ENCODE peak calls at places on chromosomes 12 and 14, in nine cellular contexts. One of them, this sample, is unnamed.

GRCh38 chr12:95767703-95768102 is 22.9 kb downstream of the NTN4 start:
- DNase-seq in PC-3: no peak
- DNase-seq in neural progenitor cell: no peak
- DNase-seq in HCT116: no peak
- DNase-seq in GM23248: peak; percentile 71
- DNase-seq in GM23338: peak; percentile 30
- DNase-seq in MM.1S: no peak
- DNase-seq in SK-N-SH: no peak
- DNase-seq in hepatocyte: no peak
- DNase-seq in this sample: no peak

GRCh38 chr12:89861086-89861485 is 152.4 kb upstream of the ATP2B1 start:
- DNase-seq in PC-3: peak; percentile 37
- DNase-seq in neural progenitor cell: no peak
- DNase-seq in HCT116: no peak
- DNase-seq in GM23248: no peak
- DNase-seq in GM23338: no peak
- DNase-seq in MM.1S: no peak
- DNase-seq in SK-N-SH: no peak
- DNase-seq in hepatocyte: no peak
- DNase-seq in this sample: no peak

GRCh38 chr12:63940295-63940997 is 95.9 kb downstream of the SRGAP1 start:
- DNase-seq in PC-3: no peak
- DNase-seq in neural progenitor cell: no peak
- DNase-seq in HCT116: no peak
- DNase-seq in GM23248: no peak
- DNase-seq in GM23338: no peak
- DNase-seq in MM.1S: no peak
- DNase-seq in SK-N-SH: peak; percentile 52
- DNase-seq in hepatocyte: no peak
- DNase-seq in this sample: no peak

GRCh38 chr12:39483042-39483441 is 40.1 kb upstream of the KIF21A start:
- DNase-seq in PC-3: no peak
- DNase-seq in neural progenitor cell: no peak
- DNase-seq in HCT116: no peak
- DNase-seq in GM23248: no peak
- DNase-seq in GM23338: no peak
- DNase-seq in MM.1S: no peak
- DNase-seq in SK-N-SH: no peak
- DNase-seq in hepatocyte: no peak
- DNase-seq in this sample: no peak

GRCh38 chr14:99755629-99756603 is 37.3 kb upstream of the EML1 start:
- DNase-seq in PC-3: peak; percentile 86
- DNase-seq in neural progenitor cell: no peak
- DNase-seq in HCT116: no peak
- DNase-seq in GM23248: peak; percentile 95
- DNase-seq in GM23338: no peak
- DNase-seq in MM.1S: no peak
- DNase-seq in SK-N-SH: no peak
- DNase-seq in hepatocyte: peak; percentile 65
- DNase-seq in this sample: no peak

GRCh38 chr12:80422549-80422948 is 21.5 kb upstream of the PTPRQ start:
- DNase-seq in PC-3: no peak
- DNase-seq in neural progenitor cell: no peak
- DNase-seq in HCT116: no peak
- DNase-seq in GM23248: no peak
- DNase-seq in GM23338: no peak
- DNase-seq in MM.1S: no peak
- DNase-seq in SK-N-SH: no peak
- DNase-seq in hepatocyte: no peak
- DNase-seq in this sample: no peak

GRCh38 chr12:66898700-66899469 is 220.0 kb upstream of the GRIP1 start:
- DNase-seq in PC-3: no peak
- DNase-seq in neural progenitor cell: no peak
- DNase-seq in HCT116: no peak
- DNase-seq in GM23248: no peak
- DNase-seq in GM23338: no peak
- DNase-seq in MM.1S: no peak
- DNase-seq in SK-N-SH: no peak
- DNase-seq in hepatocyte: no peak
- DNase-seq in this sample: no peak

GRCh38 chr12:31029466-31029865 is 44.2 kb upstream of the DDX11 start:
- DNase-seq in PC-3: no peak
- DNase-seq in neural progenitor cell: no peak
- DNase-seq in HCT116: no peak
- DNase-seq in GM23248: no peak
- DNase-seq in GM23338: no peak
- DNase-seq in MM.1S: no peak
- DNase-seq in SK-N-SH: no peak
- DNase-seq in hepatocyte: no peak
- DNase-seq in this sample: peak; percentile 55

GRCh38 chr12:84455598-84455997 is 457.0 kb downstream of the SLC6A15 start:
- DNase-seq in PC-3: no peak
- DNase-seq in neural progenitor cell: no peak
- DNase-seq in HCT116: no peak
- DNase-seq in GM23248: no peak
- DNase-seq in GM23338: no peak
- DNase-seq in MM.1S: no peak
- DNase-seq in SK-N-SH: peak; percentile 0
- DNase-seq in hepatocyte: no peak
- DNase-seq in this sample: no peak

GRCh38 chr12:4911316-4911994 is 1.8 kb downstream of the KCNA1 start:
- DNase-seq in PC-3: no peak
- DNase-seq in neural progenitor cell: no peak
- DNase-seq in HCT116: no peak
- DNase-seq in GM23248: no peak
- DNase-seq in GM23338: peak; percentile 32
- DNase-seq in MM.1S: no peak
- DNase-seq in SK-N-SH: no peak
- DNase-seq in hepatocyte: no peak
- DNase-seq in this sample: no peak

GRCh38 chr12:6213969-6214368 is 13.8 kb downstream of the CD9 start:
- DNase-seq in PC-3: peak; percentile 30
- DNase-seq in neural progenitor cell: no peak
- DNase-seq in HCT116: no peak
- DNase-seq in GM23248: peak; percentile 75
- DNase-seq in GM23338: no peak
- DNase-seq in MM.1S: no peak
- DNase-seq in SK-N-SH: no peak
- DNase-seq in hepatocyte: no peak
- DNase-seq in this sample: no peak

GRCh38 chr14:69483765-69484443 is 624 bp upstream of the PLEKHD1 start:
- DNase-seq in PC-3: peak; percentile 33
- DNase-seq in neural progenitor cell: peak; percentile 78
- DNase-seq in HCT116: no peak
- DNase-seq in GM23248: peak; percentile 32
- DNase-seq in GM23338: peak; percentile 73
- DNase-seq in MM.1S: no peak
- DNase-seq in SK-N-SH: peak; percentile 82
- DNase-seq in hepatocyte: peak; percentile 32
- DNase-seq in this sample: no peak

GRCh38 chr12:89497467-89497866 is 27.1 kb downstream of the GALNT4 start:
- DNase-seq in PC-3: no peak
- DNase-seq in neural progenitor cell: no peak
- DNase-seq in HCT116: no peak
- DNase-seq in GM23248: no peak
- DNase-seq in GM23338: no peak
- DNase-seq in MM.1S: no peak
- DNase-seq in SK-N-SH: no peak
- DNase-seq in hepatocyte: no peak
- DNase-seq in this sample: no peak

GRCh38 chr12:12874014-12874413 is 17.3 kb upstream of the GPRC5A start:
- DNase-seq in PC-3: no peak
- DNase-seq in neural progenitor cell: no peak
- DNase-seq in HCT116: no peak
- DNase-seq in GM23248: no peak
- DNase-seq in GM23338: no peak
- DNase-seq in MM.1S: no peak
- DNase-seq in SK-N-SH: no peak
- DNase-seq in hepatocyte: no peak
- DNase-seq in this sample: no peak

GRCh38 chr12:113461666-113462065 is 10.0 kb downstream of the LHX5 start:
- DNase-seq in PC-3: peak; percentile 57
- DNase-seq in neural progenitor cell: peak; percentile 61
- DNase-seq in HCT116: peak; percentile 29
- DNase-seq in GM23248: peak; percentile 49
- DNase-seq in GM23338: peak; percentile 82
- DNase-seq in MM.1S: no peak
- DNase-seq in SK-N-SH: peak; percentile 68
- DNase-seq in hepatocyte: no peak
- DNase-seq in this sample: peak; percentile 67

GRCh38 chr12:43154498-43155045 is 397.4 kb downstream of the ADAMTS20 start:
- DNase-seq in PC-3: no peak
- DNase-seq in neural progenitor cell: no peak
- DNase-seq in HCT116: no peak
- DNase-seq in GM23248: no peak
- DNase-seq in GM23338: peak; percentile 60
- DNase-seq in MM.1S: no peak
- DNase-seq in SK-N-SH: no peak
- DNase-seq in hepatocyte: no peak
- DNase-seq in this sample: no peak

GRCh38 chr12:130497331-130497730 is 159.6 kb downstream of the PIWIL1 start:
- DNase-seq in PC-3: no peak
- DNase-seq in neural progenitor cell: no peak
- DNase-seq in HCT116: no peak
- DNase-seq in GM23248: no peak
- DNase-seq in GM23338: no peak
- DNase-seq in MM.1S: no peak
- DNase-seq in SK-N-SH: no peak
- DNase-seq in hepatocyte: no peak
- DNase-seq in this sample: no peak

GRCh38 chr12:110733089-110733715 is 9.5 kb downstream of the PPP1CC start:
- DNase-seq in PC-3: no peak
- DNase-seq in neural progenitor cell: no peak
- DNase-seq in HCT116: no peak
- DNase-seq in GM23248: peak; percentile 62
- DNase-seq in GM23338: no peak
- DNase-seq in MM.1S: no peak
- DNase-seq in SK-N-SH: no peak
- DNase-seq in hepatocyte: no peak
- DNase-seq in this sample: no peak

GRCh38 chr14:85514487-85514886 is 15.5 kb upstream of the FLRT2 start:
- DNase-seq in PC-3: no peak
- DNase-seq in neural progenitor cell: no peak
- DNase-seq in HCT116: no peak
- DNase-seq in GM23248: no peak
- DNase-seq in GM23338: no peak
- DNase-seq in MM.1S: no peak
- DNase-seq in SK-N-SH: no peak
- DNase-seq in hepatocyte: no peak
- DNase-seq in this sample: no peak

GRCh38 chr12:51752490-51752889 is 96.0 kb downstream of the FIGNL2 start:
- DNase-seq in PC-3: peak; percentile 33
- DNase-seq in neural progenitor cell: peak; percentile 31
- DNase-seq in HCT116: no peak
- DNase-seq in GM23248: peak; percentile 95
- DNase-seq in GM23338: no peak
- DNase-seq in MM.1S: no peak
- DNase-seq in SK-N-SH: no peak
- DNase-seq in hepatocyte: peak; percentile 64
- DNase-seq in this sample: no peak

GRCh38 chr14:101101456-101102056 is 198.0 kb upstream of the RTL1 start:
- DNase-seq in PC-3: peak; percentile 54
- DNase-seq in neural progenitor cell: no peak
- DNase-seq in HCT116: no peak
- DNase-seq in GM23248: peak; percentile 23
- DNase-seq in GM23338: no peak
- DNase-seq in MM.1S: no peak
- DNase-seq in SK-N-SH: no peak
- DNase-seq in hepatocyte: no peak
- DNase-seq in this sample: no peak

GRCh38 chr12:20463920-20464524 is 95.7 kb downstream of the PDE3A start:
- DNase-seq in PC-3: peak; percentile 41
- DNase-seq in neural progenitor cell: peak; percentile 23
- DNase-seq in HCT116: no peak
- DNase-seq in GM23248: peak; percentile 49
- DNase-seq in GM23338: peak; percentile 44
- DNase-seq in MM.1S: peak; percentile 26
- DNase-seq in SK-N-SH: peak; percentile 10
- DNase-seq in hepatocyte: peak; percentile 17
- DNase-seq in this sample: peak; percentile 13

GRCh38 chr14:74620497-74620921 is 8.5 kb upstream of the LTBP2 start:
- DNase-seq in PC-3: peak; percentile 93
- DNase-seq in neural progenitor cell: no peak
- DNase-seq in HCT116: peak; percentile 90
- DNase-seq in GM23248: peak; percentile 98
- DNase-seq in GM23338: no peak
- DNase-seq in MM.1S: no peak
- DNase-seq in SK-N-SH: no peak
- DNase-seq in hepatocyte: no peak
- DNase-seq in this sample: no peak
- H3K4me1 ChIP-seq in PC-3: peaks cover 57% of the 10 kb centered on the region
- H3K4me1 ChIP-seq in neural progenitor cell: peaks cover 9% of the 10 kb centered on the region
- H3K4me1 ChIP-seq in HCT116: peaks cover 68% of the 10 kb centered on the region
- H3K4me1 ChIP-seq in GM23248: peaks cover 55% of the 10 kb centered on the region
- H3K4me1 ChIP-seq in GM23338: peaks cover 9% of the 10 kb centered on the region
- H3K4me1 ChIP-seq in MM.1S: no peaks in the 10 kb centered on the region
- H3K4me1 ChIP-seq in SK-N-SH: peaks cover 14% of the 10 kb centered on the region
- H3K4me1 ChIP-seq in hepatocyte: peaks cover 25% of the 10 kb centered on the region
- H3K4me1 ChIP-seq in this sample: peaks cover 14% of the 10 kb centered on the region

DNA sequence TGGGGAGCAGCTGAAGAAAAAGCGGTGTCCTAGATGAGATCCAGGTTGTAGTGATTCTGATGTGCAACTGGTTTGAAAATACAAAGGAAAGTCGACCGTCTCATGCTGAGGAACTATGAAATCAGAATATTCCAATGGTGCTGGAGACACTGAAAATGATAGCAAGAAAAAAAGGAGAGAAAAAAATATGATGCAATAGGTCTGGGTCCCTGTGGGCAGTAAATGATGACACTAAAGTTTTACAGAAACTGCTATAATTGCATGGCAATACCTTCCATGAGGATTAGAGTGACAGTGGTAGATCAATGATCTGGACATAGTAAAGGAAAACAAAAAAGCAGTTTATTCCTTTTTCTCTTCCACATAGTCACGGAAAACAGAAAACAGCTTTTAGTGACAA is 2.3 kb downstream of the PYM1 start:
- DNase-seq in PC-3: no peak
- DNase-seq in neural progenitor cell: no peak
- DNase-seq in HCT116: no peak
- DNase-seq in GM23248: peak; percentile 18
- DNase-seq in GM23338: no peak
- DNase-seq in MM.1S: no peak
- DNase-seq in SK-N-SH: no peak
- DNase-seq in hepatocyte: no peak
- DNase-seq in this sample: no peak
- TF ChIP-seq EZH2phosphoT487 in PC-3: no peak
- TF ChIP-seq EZH2phosphoT487 in neural progenitor cell: no peak
- TF ChIP-seq EZH2phosphoT487 in HCT116: no peak
- TF ChIP-seq EZH2phosphoT487 in GM23248: no peak
- TF ChIP-seq EZH2phosphoT487 in GM23338: no peak
- TF ChIP-seq EZH2phosphoT487 in MM.1S: no peak
- TF ChIP-seq EZH2phosphoT487 in SK-N-SH: no peak
- TF ChIP-seq EZH2phosphoT487 in hepatocyte: no peak
- TF ChIP-seq EZH2phosphoT487 in this sample: no peak

GRCh38 chr14:86936556-86936955 is 1056.4 kb downstream of the GALC start:
- DNase-seq in PC-3: no peak
- DNase-seq in neural progenitor cell: no peak
- DNase-seq in HCT116: no peak
- DNase-seq in GM23248: no peak
- DNase-seq in GM23338: no peak
- DNase-seq in MM.1S: no peak
- DNase-seq in SK-N-SH: no peak
- DNase-seq in hepatocyte: no peak
- DNase-seq in this sample: no peak
- H3K4me1 ChIP-seq in PC-3: no peaks in the 10 kb centered on the region
- H3K4me1 ChIP-seq in neural progenitor cell: no peaks in the 10 kb centered on the region
- H3K4me1 ChIP-seq in HCT116: no peaks in the 10 kb centered on the region
- H3K4me1 ChIP-seq in GM23248: no peaks in the 10 kb centered on the region
- H3K4me1 ChIP-seq in GM23338: no peaks in the 10 kb centered on the region
- H3K4me1 ChIP-seq in MM.1S: no peaks in the 10 kb centered on the region
- H3K4me1 ChIP-seq in SK-N-SH: no peaks in the 10 kb centered on the region
- H3K4me1 ChIP-seq in hepatocyte: no peaks in the 10 kb centered on the region
- H3K4me1 ChIP-seq in this sample: no peaks in the 10 kb centered on the region

GRCh38 chr12:48961801-48962200 is 4.5 kb upstream of the ARF3 start:
- DNase-seq in PC-3: peak; percentile 58
- DNase-seq in neural progenitor cell: no peak
- DNase-seq in HCT116: no peak
- DNase-seq in GM23248: peak; percentile 48
- DNase-seq in GM23338: no peak
- DNase-seq in MM.1S: no peak
- DNase-seq in SK-N-SH: no peak
- DNase-seq in hepatocyte: no peak
- DNase-seq in this sample: no peak
- TF ChIP-seq EZH2phosphoT487 in PC-3: no peak
- TF ChIP-seq EZH2phosphoT487 in neural progenitor cell: no peak
- TF ChIP-seq EZH2phosphoT487 in HCT116: no peak
- TF ChIP-seq EZH2phosphoT487 in GM23248: no peak
- TF ChIP-seq EZH2phosphoT487 in GM23338: no peak
- TF ChIP-seq EZH2phosphoT487 in MM.1S: no peak
- TF ChIP-seq EZH2phosphoT487 in SK-N-SH: no peak
- TF ChIP-seq EZH2phosphoT487 in hepatocyte: no peak
- TF ChIP-seq EZH2phosphoT487 in this sample: no peak